ENCODE peak calls at places on chromosomes 5 and 9, in seven cellular contexts. I, A, M, J, D, C and Q are unnamed samples.

GRCh38 chr5:10832987-10833386 is 72.0 kb upstream of the DAP start:
- DNase-seq in M (no peak), A (no peak), D (no peak), J (no peak), I (no peak), C (peak), Q (no peak)

GRCh38 chr5:96297290-96297689 is 135.8 kb downstream of the PCSK1 start:
- DNase-seq in A (no peak), J (peak), M (no peak), C (peak), I (no peak), D (peak), Q (peak)

GRCh38 chr9:7536310-7536939 is 263.2 kb downstream of the DMAC1 start:
- DNase-seq in D (peak), C (peak), M (no peak), I (no peak), A (no peak), J (peak), Q (peak)

GRCh38 chr9:37455884-37456647 is 9.2 kb downstream of the ZBTB5 start:
- DNase-seq in I (no peak), M (no peak), J (no peak), C (no peak), D (no peak), A (no peak), Q (peak)

GRCh38 chr9:90847971-90848370 is 46.4 kb downstream of the SYK start:
- DNase-seq in D (no peak), I (no peak), J (no peak), C (no peak), A (no peak), M (no peak), Q (no peak)

GRCh38 chr5:102600964-102601363 is 102.2 kb upstream of the SLCO6A1 start:
- DNase-seq in A (no peak), J (no peak), M (no peak), C (peak), I (no peak), D (peak), Q (peak)

GRCh38 chr9:95910023-95910706 is 34.7 kb downstream of the ERCC6L2 start:
- DNase-seq in J (peak), D (no peak), A (no peak), M (no peak), I (no peak), C (peak), Q (peak)

GRCh38 chr9:122001491-122002201 is 91.5 kb downstream of the TTLL11 start:
- DNase-seq in M (no peak), A (no peak), D (peak), C (peak), J (peak), I (peak), Q (no peak)

GRCh38 chr5:125310749-125311148 is 564.3 kb upstream of the ZNF608 start:
- DNase-seq in D (no peak), A (no peak), I (no peak), J (peak), M (no peak), C (peak), Q (peak)

GRCh38 chr5:153352685-153353219 is 137.7 kb upstream of the GRIA1 start:
- DNase-seq in M (no peak), J (no peak), A (no peak), D (no peak), I (no peak), C (no peak), Q (peak)

GRCh38 chr5:74141053-74141452 is 499.5 kb downstream of the ENC1 start:
- DNase-seq in J (no peak), I (no peak), M (no peak), A (no peak), D (peak), C (peak), Q (peak)

GRCh38 chr9:36401179-36401740 is 1.2 kb upstream of the RNF38 start:
- DNase-seq in C (peak), D (peak), A (peak), I (no peak), J (peak), M (no peak), Q (peak)

GRCh38 chr9:91349115-91349555 is 12.6 kb downstream of the AUH start:
- DNase-seq in I (no peak), C (no peak), A (no peak), M (no peak), J (no peak), D (no peak), Q (no peak)

GRCh38 chr9:97470076-97470475 is 31.4 kb upstream of the TMOD1 start:
- DNase-seq in D (no peak), A (no peak), J (no peak), C (no peak), I (no peak), M (no peak), Q (peak)

GRCh38 chr5:60340965-60341471 is 358.9 kb downstream of the DEPDC1B start:
- DNase-seq in J (no peak), A (no peak), C (no peak), I (no peak), D (no peak), M (no peak), Q (no peak)

GRCh38 chr5:91848453-91848852 is 465.3 kb upstream of the ARRDC3 start:
- DNase-seq in I (no peak), D (peak), C (peak), A (no peak), M (no peak), J (peak), Q (peak)

GRCh38 chr5:159444441-159445082 is 114.3 kb upstream of the IL12B start:
- DNase-seq in A (no peak), M (no peak), D (peak), J (peak), C (peak), I (no peak), Q (peak)

GRCh38 chr5:27472000-27472763 is 433.8 kb upstream of the CDH9 start:
- DNase-seq in A (no peak), M (no peak), D (peak), J (peak), C (peak), I (no peak), Q (peak)

GRCh38 chr5:122774861-122775712 is at the start of gene SNX2:
- DNase-seq in M (peak), D (peak), I (peak), A (peak), J (peak), C (peak), Q (peak)

GRCh38 chr9:33254211-33254610 is 10.3 kb downstream of the BAG1 start:
- DNase-seq in I (no peak), M (no peak), J (no peak), C (no peak), A (no peak), D (no peak), Q (no peak)

GRCh38 chr9:91119147-91119546 is 242.6 kb downstream of the AUH start:
- DNase-seq in C (peak), D (peak), A (no peak), I (no peak), M (no peak), J (peak), Q (peak)

GRCh38 chr9:87883990-87884389 is 1.3 kb downstream of the SPATA31E1 start:
- DNase-seq in I (no peak), D (no peak), A (no peak), C (no peak), M (no peak), J (no peak), Q (no peak)

DNA sequence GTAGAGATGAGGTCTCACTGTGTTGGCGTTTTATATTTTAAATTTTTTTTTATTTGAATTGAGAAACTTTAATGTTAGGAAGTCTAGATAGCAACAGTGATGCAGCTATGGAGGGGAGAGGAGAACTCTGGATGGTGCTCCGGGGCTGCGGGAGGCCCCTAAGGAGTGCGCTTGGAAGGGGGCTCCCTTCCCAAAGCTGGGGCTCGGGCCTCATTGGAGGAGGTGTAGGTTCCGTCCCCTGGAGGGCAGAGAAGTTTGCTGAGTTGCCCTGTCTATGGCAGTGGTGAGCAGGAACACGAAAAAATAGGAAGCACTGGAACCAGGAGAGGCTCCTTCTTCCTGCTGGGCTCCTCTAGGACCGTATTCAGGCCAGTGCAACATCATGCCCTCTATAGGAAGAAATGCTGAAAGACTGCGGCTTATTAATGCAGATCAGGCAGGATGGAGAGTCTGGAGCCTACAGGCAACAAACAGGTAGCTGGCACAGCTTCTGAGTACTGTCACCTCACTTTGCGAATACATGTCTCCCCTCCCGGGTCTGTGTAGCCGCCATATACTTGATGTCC is 16.1 kb downstream of the AHRR start:
- DNase-seq in J (no peak), I (no peak), D (peak), A (no peak), C (peak), M (no peak), Q (peak)
- TF ChIP-seq CTCF in J (peak), I (peak), D (peak), A (no peak), C (peak), M (no peak), Q (peak)

GRCh38 chr5:111453747-111454146 is 58.6 kb downstream of the STARD4 start:
- DNase-seq in A (no peak), J (peak), M (no peak), I (no peak), C (peak), D (peak), Q (peak)
- H3K4me3 ChIP-seq in A (no peak), J (no peak), M (no peak), I (no peak), C (no peak), D (no peak), Q (no peak)

GRCh38 chr9:15178621-15179020 is 128.4 kb downstream of the TTC39B start:
- DNase-seq in M (no peak), C (no peak), A (no peak), J (no peak), I (no peak), D (no peak), Q (no peak)
- TF ChIP-seq CTCF in M (no peak), C (no peak), A (no peak), J (no peak), I (no peak), D (no peak), Q (no peak)

DNA sequence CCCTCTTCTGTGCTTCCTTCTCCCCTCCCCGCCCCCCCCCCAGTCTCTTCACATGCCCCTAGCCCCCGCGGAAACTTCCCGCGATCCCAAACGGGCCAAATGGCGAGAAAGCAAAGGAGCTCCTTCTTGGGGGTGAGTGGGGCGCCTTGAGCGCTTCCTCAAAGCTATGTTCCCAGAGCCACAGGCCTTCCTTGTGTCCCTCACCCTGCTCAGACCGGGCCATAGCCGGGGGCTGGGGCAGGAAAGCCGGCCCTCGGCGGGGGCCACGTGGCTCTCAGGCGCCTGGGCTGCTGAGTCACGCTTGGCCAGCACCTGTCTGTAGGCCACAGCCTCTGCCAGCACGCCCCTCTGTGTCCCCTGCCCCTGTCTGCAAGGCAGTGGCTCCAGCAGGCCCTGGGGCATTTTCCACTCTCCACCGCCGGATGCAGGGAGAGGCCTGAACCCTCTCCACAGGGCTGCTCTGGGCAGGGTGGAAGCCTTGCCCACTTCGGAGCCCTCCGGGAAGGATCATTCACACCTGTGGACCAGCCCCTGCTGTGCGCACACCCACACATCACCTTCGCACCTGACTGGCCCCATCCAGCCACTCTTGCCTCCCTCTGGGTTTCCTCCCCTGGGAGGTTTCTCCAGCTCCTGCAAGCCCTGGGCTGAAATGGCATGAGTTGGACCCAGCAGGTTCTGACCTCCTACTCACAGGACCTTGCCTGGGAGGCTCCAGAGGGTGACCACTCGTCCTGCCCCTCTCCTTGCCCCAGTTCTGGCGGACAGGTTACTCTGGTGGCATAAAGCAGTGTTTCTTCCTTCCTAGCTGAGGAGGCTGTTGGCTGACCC is 1.2 kb upstream of the SQSTM1 start:
- DNase-seq in A (peak), C (peak), D (peak), J (peak), M (peak), I (peak), Q (peak)
- H3K4me3 ChIP-seq in A (peak), C (no peak), D (peak), J (peak), M (peak), I (peak), Q (no peak)

GRCh38 chr9:124511426-124511840 is 4.2 kb upstream of the NR5A1 start:
- DNase-seq in J (no peak), C (no peak), I (no peak), A (no peak), D (no peak), M (no peak), Q (no peak)
- TF ChIP-seq CTCF in J (no peak), C (no peak), I (no peak), A (no peak), D (peak), M (no peak), Q (no peak)

GRCh38 chr9:76394896-76395244 is 644 bp upstream of the RFK start:
- DNase-seq in A (no peak), C (no peak), J (no peak), D (peak), M (no peak), I (peak), Q (no peak)

GRCh38 chr9:76394023-76394895 is at the start of gene RFK:
- DNase-seq in I (peak), M (peak), J (peak), D (peak), A (peak), C (peak), Q (peak)

GRCh38 chr9:76396144-76396543 is 1.9 kb upstream of the RFK start:
- DNase-seq in A (no peak), D (no peak), J (no peak), M (no peak), I (no peak), C (no peak), Q (no peak)

GRCh38 chr9:76396597-76396996 is 2.4 kb upstream of the RFK start:
- DNase-seq in J (no peak), M (no peak), C (no peak), A (peak), D (no peak), I (no peak), Q (no peak)

GRCh38 chr9:76395381-76395780 is 1.2 kb upstream of the RFK start:
- DNase-seq in A (no peak), D (no peak), J (no peak), I (no peak), C (no peak), M (no peak), Q (no peak)
- H3K4me3 ChIP-seq in A (peak), D (no peak), J (peak), I (peak), C (no peak), M (peak), Q (no peak)

GRCh38 chr5:24161559-24161958 is 483.2 kb downstream of the CDH10 start:
- DNase-seq in M (no peak), D (no peak), A (no peak), I (no peak), C (no peak), J (no peak), Q (peak)
- TF ChIP-seq CTCF in M (no peak), D (no peak), A (no peak), I (no peak), C (no peak), J (no peak), Q (no peak)

GRCh38 chr5:88923623-88924619 is 40.9 kb upstream of the MEF2C start:
- DNase-seq in D (no peak), J (no peak), C (no peak), A (no peak), M (no peak), I (no peak), Q (no peak)
- H3K4me3 ChIP-seq in D (no peak), J (no peak), C (no peak), A (no peak), M (no peak), I (no peak), Q (no peak)